ENCODE peak calls at places on chromosomes 6 and 20, in five cellular contexts. One of them, this sample, is unnamed.

GRCh38 chr6:147567141-147567805 is 58.8 kb downstream of the SAMD5 start:
- DNase-seq in mesenchymal stem cell: peak; percentile 67
- DNase-seq in SJSA1: no peak
- DNase-seq in HT1080: no peak
- DNase-seq in GM12878: no peak
- DNase-seq in this sample: no peak

GRCh38 chr6:97282238-97282725 is 734 bp downstream of the MMS22L start:
- DNase-seq in mesenchymal stem cell: no peak
- DNase-seq in SJSA1: peak; percentile 10
- DNase-seq in HT1080: no peak
- DNase-seq in GM12878: no peak
- DNase-seq in this sample: peak; percentile 28

GRCh38 chr20:37282558-37282957 is 6.9 kb upstream of the MANBAL start:
- DNase-seq in mesenchymal stem cell: peak; percentile 77
- DNase-seq in SJSA1: no peak
- DNase-seq in HT1080: peak; percentile 47
- DNase-seq in GM12878: no peak
- DNase-seq in this sample: peak; percentile 82

GRCh38 chr6:33958208-33958862 is 154.5 kb upstream of the MLN start:
- DNase-seq in mesenchymal stem cell: no peak
- DNase-seq in SJSA1: no peak
- DNase-seq in HT1080: no peak
- DNase-seq in GM12878: no peak
- DNase-seq in this sample: peak; percentile 14

GRCh38 chr6:79604583-79605037 is 26.5 kb upstream of the SH3BGRL2 start:
- DNase-seq in mesenchymal stem cell: no peak
- DNase-seq in SJSA1: peak; percentile 52
- DNase-seq in HT1080: peak; percentile 25
- DNase-seq in GM12878: no peak
- DNase-seq in this sample: peak; percentile 38

GRCh38 chr20:19407731-19408130 is 195.3 kb downstream of the SLC24A3 start:
- DNase-seq in mesenchymal stem cell: no peak
- DNase-seq in SJSA1: no peak
- DNase-seq in HT1080: no peak
- DNase-seq in GM12878: no peak
- DNase-seq in this sample: no peak

GRCh38 chr20:7085448-7085847 is 318.0 kb downstream of the BMP2 start:
- DNase-seq in mesenchymal stem cell: peak; percentile 39
- DNase-seq in SJSA1: no peak
- DNase-seq in HT1080: no peak
- DNase-seq in GM12878: no peak
- DNase-seq in this sample: no peak

GRCh38 chr20:61989741-61990140 is 75.9 kb downstream of the TAF4 start:
- DNase-seq in mesenchymal stem cell: no peak
- DNase-seq in SJSA1: no peak
- DNase-seq in HT1080: no peak
- DNase-seq in GM12878: no peak
- DNase-seq in this sample: no peak

GRCh38 chr6:53369051-53369450 is 20.3 kb upstream of the ELOVL5 start:
- DNase-seq in mesenchymal stem cell: no peak
- DNase-seq in SJSA1: no peak
- DNase-seq in HT1080: no peak
- DNase-seq in GM12878: no peak
- DNase-seq in this sample: no peak

GRCh38 chr6:8434727-8435092 is 635 bp downstream of the SLC35B3 start:
- DNase-seq in mesenchymal stem cell: no peak
- DNase-seq in SJSA1: no peak
- DNase-seq in HT1080: no peak
- DNase-seq in GM12878: no peak
- DNase-seq in this sample: no peak

GRCh38 chr6:160477901-160478300 is 129.7 kb downstream of the SLC22A3 start:
- DNase-seq in mesenchymal stem cell: no peak
- DNase-seq in SJSA1: no peak
- DNase-seq in HT1080: no peak
- DNase-seq in GM12878: no peak
- DNase-seq in this sample: peak; percentile 8

GRCh38 chr6:90249044-90249443 is 47.6 kb downstream of the BACH2 start:
- DNase-seq in mesenchymal stem cell: no peak
- DNase-seq in SJSA1: no peak
- DNase-seq in HT1080: peak; percentile 71
- DNase-seq in GM12878: no peak
- DNase-seq in this sample: peak; percentile 20

GRCh38 chr6:29552512-29553051 is 7.0 kb downstream of the UBD start:
- DNase-seq in mesenchymal stem cell: peak; percentile 77
- DNase-seq in SJSA1: peak; percentile 4
- DNase-seq in HT1080: peak; percentile 16
- DNase-seq in GM12878: peak; percentile 56
- DNase-seq in this sample: peak; percentile 74

GRCh38 chr20:25546048-25546447 is 39.3 kb downstream of the NINL start:
- DNase-seq in mesenchymal stem cell: no peak
- DNase-seq in SJSA1: no peak
- DNase-seq in HT1080: no peak
- DNase-seq in GM12878: no peak
- DNase-seq in this sample: no peak

GRCh38 chr20:9739991-9740390 is 98.9 kb downstream of the PAK5 start:
- DNase-seq in mesenchymal stem cell: no peak
- DNase-seq in SJSA1: no peak
- DNase-seq in HT1080: no peak
- DNase-seq in GM12878: no peak
- DNase-seq in this sample: no peak

GRCh38 chr6:13926378-13926777 is 1.6 kb downstream of the RNF182 start:
- DNase-seq in mesenchymal stem cell: no peak
- DNase-seq in SJSA1: no peak
- DNase-seq in HT1080: no peak
- DNase-seq in GM12878: no peak
- DNase-seq in this sample: no peak

GRCh38 chr6:157203312-157203744 is 120.0 kb downstream of the TMEM242 start:
- DNase-seq in mesenchymal stem cell: no peak
- DNase-seq in SJSA1: no peak
- DNase-seq in HT1080: no peak
- DNase-seq in GM12878: peak; percentile 84
- DNase-seq in this sample: no peak

GRCh38 chr20:3811421-3812258 is 8.7 kb upstream of the AP5S1 start:
- DNase-seq in mesenchymal stem cell: peak; percentile 99
- DNase-seq in SJSA1: peak; percentile 100
- DNase-seq in HT1080: peak; percentile 100
- DNase-seq in GM12878: no peak
- DNase-seq in this sample: peak; percentile 98

GRCh38 chr6:139479433-139480222 is 105.2 kb upstream of the CITED2 start:
- DNase-seq in mesenchymal stem cell: no peak
- DNase-seq in SJSA1: no peak
- DNase-seq in HT1080: no peak
- DNase-seq in GM12878: no peak
- DNase-seq in this sample: no peak

GRCh38 chr6:15905488-15906392 is 223.1 kb upstream of the MYLIP start:
- DNase-seq in mesenchymal stem cell: peak; percentile 60
- DNase-seq in SJSA1: no peak
- DNase-seq in HT1080: no peak
- DNase-seq in GM12878: no peak
- DNase-seq in this sample: no peak

This sample was measured in ELR.